ENCODE peak calls at places on chromosome 15, in seven cellular contexts. One of them, this sample, is unnamed.

GRCh38 chr15:99359760-99360159 is 108.5 kb downstream of the LRRC28 start:
- DNase-seq in HCT116: no peak
- DNase-seq in transverse colon: no peak
- DNase-seq in stomach: no peak
- DNase-seq in Panc1: no peak
- DNase-seq in HL-60: no peak
- DNase-seq in sigmoid colon: no peak
- DNase-seq in this sample: no peak

GRCh38 chr15:74040115-74040850 is 42.1 kb downstream of the GOLGA6A start:
- DNase-seq in HCT116: no peak
- DNase-seq in transverse colon: peak; percentile 48
- DNase-seq in Panc1: no peak
- DNase-seq in HL-60: no peak
- DNase-seq in stomach: no peak
- DNase-seq in sigmoid colon: peak; percentile 90
- DNase-seq in this sample: peak; percentile 40

GRCh38 chr15:100844167-100844566 is 35.5 kb upstream of the ALDH1A3 start:
- DNase-seq in HCT116: no peak
- DNase-seq in HL-60: no peak
- DNase-seq in sigmoid colon: no peak
- DNase-seq in stomach: no peak
- DNase-seq in Panc1: no peak
- DNase-seq in transverse colon: no peak
- DNase-seq in this sample: no peak

GRCh38 chr15:89442671-89443307 is 53.6 kb downstream of the RHCG start:
- DNase-seq in HCT116: peak; percentile 44
- DNase-seq in Panc1: peak; percentile 5
- DNase-seq in stomach: peak; percentile 31
- DNase-seq in sigmoid colon: no peak
- DNase-seq in transverse colon: peak; percentile 48
- DNase-seq in HL-60: peak; percentile 58
- DNase-seq in this sample: no peak

GRCh38 chr15:61621146-61621545 is 392.0 kb upstream of the RORA start:
- DNase-seq in HL-60: no peak
- DNase-seq in stomach: no peak
- DNase-seq in HCT116: no peak
- DNase-seq in Panc1: no peak
- DNase-seq in sigmoid colon: no peak
- DNase-seq in transverse colon: no peak
- DNase-seq in this sample: peak; percentile 21

GRCh38 chr15:73934281-73934680 is 8.0 kb downstream of the LOXL1 start:
- DNase-seq in transverse colon: no peak
- DNase-seq in stomach: no peak
- DNase-seq in sigmoid colon: no peak
- DNase-seq in Panc1: no peak
- DNase-seq in HL-60: no peak
- DNase-seq in HCT116: no peak
- DNase-seq in this sample: no peak

GRCh38 chr15:70853855-70854668 is at the start of gene LARP6:
- DNase-seq in sigmoid colon: peak; percentile 73
- DNase-seq in HL-60: no peak
- DNase-seq in HCT116: no peak
- DNase-seq in Panc1: no peak
- DNase-seq in stomach: peak; percentile 67
- DNase-seq in transverse colon: peak; percentile 27
- DNase-seq in this sample: peak; percentile 60

GRCh38 chr15:51286816-51287215 is 51.6 kb downstream of the CYP19A1 start:
- DNase-seq in Panc1: no peak
- DNase-seq in HL-60: peak; percentile 22
- DNase-seq in HCT116: no peak
- DNase-seq in sigmoid colon: no peak
- DNase-seq in stomach: no peak
- DNase-seq in transverse colon: no peak
- DNase-seq in this sample: no peak

GRCh38 chr15:42411884-42412283 is 52.6 kb downstream of the CAPN3 start:
- DNase-seq in HL-60: no peak
- DNase-seq in transverse colon: no peak
- DNase-seq in stomach: no peak
- DNase-seq in HCT116: no peak
- DNase-seq in Panc1: no peak
- DNase-seq in sigmoid colon: no peak
- DNase-seq in this sample: no peak

GRCh38 chr15:26106556-26106955 is 243.4 kb upstream of the ATP10A start:
- DNase-seq in transverse colon: no peak
- DNase-seq in HCT116: no peak
- DNase-seq in Panc1: no peak
- DNase-seq in sigmoid colon: no peak
- DNase-seq in HL-60: no peak
- DNase-seq in stomach: no peak
- DNase-seq in this sample: no peak

GRCh38 chr15:52392008-52392687 is 96.5 kb upstream of the MYO5C start:
- DNase-seq in HCT116: no peak
- DNase-seq in sigmoid colon: no peak
- DNase-seq in Panc1: no peak
- DNase-seq in HL-60: no peak
- DNase-seq in stomach: no peak
- DNase-seq in transverse colon: no peak
- DNase-seq in this sample: no peak

GRCh38 chr15:56102401-56102800 is 109.0 kb upstream of the NEDD4 start:
- DNase-seq in transverse colon: no peak
- DNase-seq in HCT116: no peak
- DNase-seq in HL-60: no peak
- DNase-seq in stomach: no peak
- DNase-seq in sigmoid colon: no peak
- DNase-seq in Panc1: no peak
- DNase-seq in this sample: peak; percentile 47

GRCh38 chr15:90086868-90087268 is 15.4 kb downstream of the IDH2 start:
- DNase-seq in sigmoid colon: no peak
- DNase-seq in HCT116: no peak
- DNase-seq in stomach: no peak
- DNase-seq in Panc1: no peak
- DNase-seq in transverse colon: peak; percentile 55
- DNase-seq in HL-60: peak; percentile 67
- DNase-seq in this sample: peak; percentile 50

GRCh38 chr15:94480289-94480834 is 249.0 kb downstream of the MCTP2 start:
- DNase-seq in HL-60: no peak
- DNase-seq in stomach: no peak
- DNase-seq in Panc1: no peak
- DNase-seq in HCT116: no peak
- DNase-seq in transverse colon: no peak
- DNase-seq in sigmoid colon: no peak
- DNase-seq in this sample: no peak

GRCh38 chr15:67146875-67147381 is 81.5 kb downstream of the SMAD3 start:
- DNase-seq in HL-60: no peak
- DNase-seq in HCT116: no peak
- DNase-seq in Panc1: no peak
- DNase-seq in transverse colon: peak; percentile 82
- DNase-seq in stomach: no peak
- DNase-seq in sigmoid colon: peak; percentile 80
- DNase-seq in this sample: peak; percentile 94

GRCh38 chr15:37072181-37072580 is 28.2 kb downstream of the MEIS2 start:
- DNase-seq in stomach: no peak
- DNase-seq in HCT116: no peak
- DNase-seq in transverse colon: no peak
- DNase-seq in sigmoid colon: no peak
- DNase-seq in HL-60: no peak
- DNase-seq in Panc1: no peak
- DNase-seq in this sample: no peak

GRCh38 chr15:42724276-42724675 is 12.7 kb downstream of the CDAN1 start:
- DNase-seq in HL-60: no peak
- DNase-seq in Panc1: no peak
- DNase-seq in transverse colon: no peak
- DNase-seq in stomach: no peak
- DNase-seq in HCT116: no peak
- DNase-seq in sigmoid colon: no peak
- DNase-seq in this sample: no peak

GRCh38 chr15:79970921-79971434 is at the start of gene BCL2A1:
- DNase-seq in HCT116: no peak
- DNase-seq in HL-60: peak; percentile 87
- DNase-seq in sigmoid colon: no peak
- DNase-seq in stomach: peak; percentile 29
- DNase-seq in Panc1: peak; percentile 93
- DNase-seq in transverse colon: peak; percentile 17
- DNase-seq in this sample: peak; percentile 56

GRCh38 chr15:38612159-38612863 is 47.7 kb upstream of the RASGRP1 start:
- DNase-seq in stomach: no peak
- DNase-seq in HL-60: no peak
- DNase-seq in HCT116: no peak
- DNase-seq in transverse colon: no peak
- DNase-seq in sigmoid colon: no peak
- DNase-seq in Panc1: no peak
- DNase-seq in this sample: no peak

GRCh38 chr15:71730277-71731144 is 79.8 kb upstream of the NR2E3 start:
- DNase-seq in transverse colon: peak; percentile 44
- DNase-seq in HL-60: peak; percentile 38
- DNase-seq in HCT116: peak; percentile 43
- DNase-seq in sigmoid colon: no peak
- DNase-seq in stomach: peak; percentile 49
- DNase-seq in Panc1: no peak
- DNase-seq in this sample: peak; percentile 66

GRCh38 chr15:76060098-76060989 is 559 bp downstream of the TMEM266 start:
- DNase-seq in Panc1: no peak
- DNase-seq in transverse colon: no peak
- DNase-seq in HCT116: no peak
- DNase-seq in sigmoid colon: no peak
- DNase-seq in stomach: no peak
- DNase-seq in HL-60: no peak
- DNase-seq in this sample: peak; percentile 6

GRCh38 chr15:39251413-39252197 is 329.3 kb upstream of the THBS1 start:
- DNase-seq in HCT116: no peak
- DNase-seq in sigmoid colon: no peak
- DNase-seq in transverse colon: no peak
- DNase-seq in HL-60: no peak
- DNase-seq in Panc1: no peak
- DNase-seq in stomach: no peak
- DNase-seq in this sample: peak; percentile 82

GRCh38 chr15:45684533-45684932 is 49.7 kb downstream of the SQOR start:
- DNase-seq in Panc1: no peak
- DNase-seq in stomach: no peak
- DNase-seq in HCT116: no peak
- DNase-seq in HL-60: no peak
- DNase-seq in sigmoid colon: no peak
- DNase-seq in transverse colon: no peak
- DNase-seq in this sample: no peak
- TF ChIP-seq POLR2AphosphoS5 in Panc1: no peak
- TF ChIP-seq POLR2AphosphoS5 in stomach: no peak
- TF ChIP-seq POLR2AphosphoS5 in HCT116: no peak
- TF ChIP-seq POLR2AphosphoS5 in HL-60: no peak
- TF ChIP-seq POLR2AphosphoS5 in sigmoid colon: no peak
- TF ChIP-seq POLR2AphosphoS5 in transverse colon: no peak
- TF ChIP-seq POLR2AphosphoS5 in this sample: no peak

GRCh38 chr15:78107471-78107870 is 15.1 kb downstream of the SH2D7 start:
- DNase-seq in sigmoid colon: peak; percentile 39
- DNase-seq in HCT116: no peak
- DNase-seq in Panc1: no peak
- DNase-seq in stomach: no peak
- DNase-seq in transverse colon: peak; percentile 6
- DNase-seq in HL-60: no peak
- DNase-seq in this sample: no peak
- TF ChIP-seq POLR2AphosphoS5 in sigmoid colon: no peak
- TF ChIP-seq POLR2AphosphoS5 in HCT116: no peak
- TF ChIP-seq POLR2AphosphoS5 in Panc1: no peak
- TF ChIP-seq POLR2AphosphoS5 in stomach: no peak
- TF ChIP-seq POLR2AphosphoS5 in transverse colon: no peak
- TF ChIP-seq POLR2AphosphoS5 in HL-60: no peak
- TF ChIP-seq POLR2AphosphoS5 in this sample: no peak

GRCh38 chr15:83209333-83209732 is 1.7 kb upstream of the HDGFL3 start:
- DNase-seq in HCT116: no peak
- DNase-seq in transverse colon: no peak
- DNase-seq in stomach: no peak
- DNase-seq in sigmoid colon: no peak
- DNase-seq in Panc1: no peak
- DNase-seq in HL-60: no peak
- DNase-seq in this sample: no peak

GRCh38 chr15:83206971-83207621 is 527 bp downstream of the HDGFL3 start:
- DNase-seq in stomach: peak; percentile 28
- DNase-seq in transverse colon: peak; percentile 19
- DNase-seq in Panc1: no peak
- DNase-seq in sigmoid colon: peak; percentile 71
- DNase-seq in HL-60: no peak
- DNase-seq in HCT116: no peak
- DNase-seq in this sample: peak; percentile 40

GRCh38 chr15:83206387-83206970 is 1.1 kb downstream of the HDGFL3 start:
- DNase-seq in stomach: no peak
- DNase-seq in HL-60: no peak
- DNase-seq in HCT116: no peak
- DNase-seq in transverse colon: no peak
- DNase-seq in Panc1: no peak
- DNase-seq in sigmoid colon: peak; percentile 62
- DNase-seq in this sample: no peak

GRCh38 chr15:83208357-83208661 is 686 bp upstream of the HDGFL3 start:
- DNase-seq in HL-60: no peak
- DNase-seq in HCT116: no peak
- DNase-seq in transverse colon: peak; percentile 9
- DNase-seq in stomach: no peak
- DNase-seq in Panc1: no peak
- DNase-seq in sigmoid colon: no peak
- DNase-seq in this sample: no peak

GRCh38 chr15:83207622-83208356 is at the start of gene HDGFL3:
- DNase-seq in Panc1: no peak
- DNase-seq in stomach: peak; percentile 46
- DNase-seq in transverse colon: peak; percentile 45
- DNase-seq in sigmoid colon: peak; percentile 81
- DNase-seq in HL-60: peak; percentile 3
- DNase-seq in HCT116: no peak
- DNase-seq in this sample: peak; percentile 59
- TF ChIP-seq POLR2AphosphoS5 in Panc1: no peak
- TF ChIP-seq POLR2AphosphoS5 in stomach: no peak
- TF ChIP-seq POLR2AphosphoS5 in transverse colon: no peak
- TF ChIP-seq POLR2AphosphoS5 in sigmoid colon: no peak
- TF ChIP-seq POLR2AphosphoS5 in HL-60: no peak
- TF ChIP-seq POLR2AphosphoS5 in HCT116: no peak
- TF ChIP-seq POLR2AphosphoS5 in this sample: peak; percentile 50

GRCh38 chr15:31344266-31344665 is 17.6 kb downstream of the KLF13 start:
- DNase-seq in Panc1: no peak
- DNase-seq in stomach: no peak
- DNase-seq in HL-60: no peak
- DNase-seq in transverse colon: no peak
- DNase-seq in HCT116: no peak
- DNase-seq in sigmoid colon: no peak
- DNase-seq in this sample: no peak

GRCh38 chr15:31344824-31345605 is 18.4 kb downstream of the KLF13 start:
- DNase-seq in sigmoid colon: no peak
- DNase-seq in Panc1: no peak
- DNase-seq in transverse colon: peak; percentile 89
- DNase-seq in HCT116: no peak
- DNase-seq in stomach: no peak
- DNase-seq in HL-60: no peak
- DNase-seq in this sample: no peak

GRCh38 chr15:31347067-31347975 is 20.7 kb downstream of the KLF13 start:
- DNase-seq in stomach: no peak
- DNase-seq in sigmoid colon: no peak
- DNase-seq in transverse colon: no peak
- DNase-seq in HCT116: no peak
- DNase-seq in HL-60: no peak
- DNase-seq in Panc1: no peak
- DNase-seq in this sample: no peak

GRCh38 chr15:31346367-31347066 is 19.9 kb downstream of the KLF13 start:
- DNase-seq in stomach: no peak
- DNase-seq in Panc1: no peak
- DNase-seq in sigmoid colon: no peak
- DNase-seq in HCT116: no peak
- DNase-seq in transverse colon: no peak
- DNase-seq in HL-60: no peak
- DNase-seq in this sample: no peak

GRCh38 chr15:31345606-31346366 is 19.2 kb downstream of the KLF13 start:
- DNase-seq in stomach: no peak
- DNase-seq in transverse colon: no peak
- DNase-seq in sigmoid colon: no peak
- DNase-seq in Panc1: no peak
- DNase-seq in HCT116: no peak
- DNase-seq in HL-60: no peak
- DNase-seq in this sample: no peak
- TF ChIP-seq POLR2AphosphoS5 in stomach: no peak
- TF ChIP-seq POLR2AphosphoS5 in transverse colon: no peak
- TF ChIP-seq POLR2AphosphoS5 in sigmoid colon: no peak
- TF ChIP-seq POLR2AphosphoS5 in Panc1: no peak
- TF ChIP-seq POLR2AphosphoS5 in HCT116: no peak
- TF ChIP-seq POLR2AphosphoS5 in HL-60: no peak
- TF ChIP-seq POLR2AphosphoS5 in this sample: no peak